ENCODE peak calls at places on chromosome 15, in five cellular contexts. C, T, I, J and N are unnamed samples.
A peak's percentile ranks its signal among the peaks of the same experiment; 100 is the strongest.

GRCh38 chr15:100893964-100894295 is 14.3 kb downstream of the ALDH1A3 start:
- DNase-seq in C (no peak), T (no peak), I (no peak), J (no peak), N (no peak)

GRCh38 chr15:89494006-89494405 is 2.4 kb downstream of the RHCG start:
- DNase-seq in C (no peak), T (no peak), I (no peak), J (no peak), N (no peak)

GRCh38 chr15:76201536-76202255 is 109.6 kb downstream of the ETFA start:
- DNase-seq in C (no peak), T (no peak), I (no peak), J (no peak), N (no peak)

GRCh38 chr15:63050737-63051700 is 8.5 kb downstream of the TPM1 start:
- DNase-seq in C (peak; percentile 78), T (peak; percentile 88), I (no peak), J (no peak), N (no peak)

GRCh38 chr15:61116830-61117229 is 112.3 kb downstream of the RORA start:
- DNase-seq in C (no peak), T (no peak), I (no peak), J (no peak), N (no peak)

GRCh38 chr15:91919014-91919534 is 65.6 kb downstream of the SLCO3A1 start:
- DNase-seq in C (no peak), T (no peak), I (no peak), J (no peak), N (no peak)

GRCh38 chr15:47794266-47794914 is 77.1 kb downstream of the SEMA6D start:
- DNase-seq in C (no peak), T (no peak), I (no peak), J (no peak), N (no peak)

GRCh38 chr15:29454506-29454905 is 184.9 kb upstream of the NSMCE3 start:
- DNase-seq in C (no peak), T (no peak), I (no peak), J (no peak), N (no peak)

GRCh38 chr15:59138243-59138642 is 33.3 kb downstream of the CCNB2 start:
- DNase-seq in C (peak; percentile 54), T (peak; percentile 22), I (no peak), J (peak; percentile 15), N (peak; percentile 70)

GRCh38 chr15:56757884-56758283 is 24.6 kb upstream of the ZNF280D start:
- DNase-seq in C (no peak), T (no peak), I (no peak), J (no peak), N (no peak)

GRCh38 chr15:67915374-67916050 is 75.7 kb upstream of the RNU6-1 start:
- DNase-seq in C (peak; percentile 96), T (no peak), I (no peak), J (peak; percentile 39), N (no peak)

GRCh38 chr15:67004142-67004541 is 61.3 kb upstream of the SMAD3 start:
- DNase-seq in C (no peak), T (no peak), I (no peak), J (no peak), N (no peak)

GRCh38 chr15:55873024-55873745 is 120.2 kb downstream of the NEDD4 start:
- DNase-seq in C (no peak), T (peak; percentile 13), I (no peak), J (no peak), N (no peak)

GRCh38 chr15:75928680-75929608 is 25.3 kb downstream of the FBXO22 start:
- DNase-seq in C (peak; percentile 20), T (peak; percentile 35), I (no peak), J (no peak), N (peak; percentile 32)

GRCh38 chr15:70701891-70702568 is 61.3 kb downstream of the UACA start:
- DNase-seq in C (no peak), T (peak; percentile 76), I (no peak), J (peak; percentile 75), N (no peak)

GRCh38 chr15:87681054-87681453 is 575.5 kb downstream of the NTRK3 start:
- DNase-seq in C (no peak), T (no peak), I (no peak), J (no peak), N (peak; percentile 62)

GRCh38 chr15:47333758-47334157 is 383.5 kb upstream of the SEMA6D start:
- DNase-seq in C (no peak), T (peak; percentile 4), I (no peak), J (no peak), N (no peak)

GRCh38 chr15:55357774-55358173 is 38.8 kb downstream of the PIGB start:
- DNase-seq in C (no peak), T (peak; percentile 82), I (no peak), J (no peak), N (no peak)

GRCh38 chr15:71812966-71813722 is 2.8 kb downstream of the NR2E3 start:
- DNase-seq in C (no peak), T (no peak), I (no peak), J (no peak), N (no peak)

GRCh38 chr15:67097893-67098740 is 32.7 kb downstream of the SMAD3 start:
- DNase-seq in C (no peak), T (peak; percentile 52), I (peak; percentile 62), J (no peak), N (no peak)

DNA sequence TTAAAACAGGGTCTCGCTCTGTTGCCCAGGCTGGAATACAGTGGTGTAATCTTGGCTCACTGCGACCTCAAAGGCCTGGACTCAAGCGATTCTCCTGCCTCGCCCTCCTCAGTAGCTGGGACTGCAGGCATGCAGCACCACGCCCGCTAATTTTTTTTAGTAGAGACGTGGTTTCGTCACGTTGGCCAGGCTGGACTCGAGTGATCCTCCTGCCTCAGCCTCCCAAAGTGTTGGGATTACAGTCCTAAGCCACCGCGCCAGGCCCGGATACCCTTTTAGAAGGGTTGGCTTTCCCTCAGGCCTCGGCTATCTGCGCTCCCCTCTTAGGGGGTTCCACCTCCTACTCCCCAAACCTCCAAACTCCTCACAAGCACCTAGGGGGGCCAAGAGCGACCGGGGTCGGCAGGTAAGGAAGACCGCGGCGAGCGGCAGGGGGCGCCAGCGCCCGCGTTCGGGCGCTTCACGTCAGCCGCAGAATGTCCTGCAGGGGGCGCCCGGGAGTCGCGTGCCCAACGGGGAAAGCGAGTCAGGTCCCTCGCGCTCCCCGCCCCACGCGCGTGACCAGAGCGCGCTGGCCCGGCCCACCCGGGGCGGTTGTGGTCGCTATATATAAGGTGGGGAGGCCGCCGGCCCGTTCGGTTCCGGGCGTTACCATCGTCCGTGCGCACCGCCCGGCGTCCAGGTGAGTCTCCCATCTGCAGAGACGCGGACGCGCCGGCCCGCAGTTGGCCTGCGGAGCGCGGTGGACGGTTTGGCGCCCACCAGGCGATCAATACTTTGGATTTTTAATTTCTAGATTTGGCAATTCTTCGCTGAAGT is 51.8 kb upstream of the GATM start:
- DNase-seq in C (peak; percentile 22), T (peak; percentile 46), I (peak; percentile 43), J (peak; percentile 39), N (peak; percentile 50)
- H3K4me3 ChIP-seq in C (peak overlapping the region; percentile 54), T (peak overlapping the region; percentile 60), I (no peak overlapping the region), J (peak overlapping the region; percentile 75), N (peak overlapping the region; percentile 43)

GRCh38 chr15:82804575-82804949 is 1.3 kb downstream of the FSD2 start:
- DNase-seq in C (peak; percentile 7), T (no peak), I (no peak), J (no peak), N (no peak)
- H3K4me3 ChIP-seq in C (no peak overlapping the region), T (no peak overlapping the region), I (no peak overlapping the region), J (no peak overlapping the region), N (no peak overlapping the region)

GRCh38 chr15:51342249-51342999 is 969 bp downstream of the GLDN start:
- DNase-seq in C (no peak), T (no peak), I (no peak), J (no peak), N (no peak)
- H3K4me3 ChIP-seq in C (no peak overlapping the region), T (no peak overlapping the region), I (no peak overlapping the region), J (peak overlapping the region; percentile 30), N (peak overlapping the region; percentile 44)

GRCh38 chr15:32715276-32715675 is 2.5 kb upstream of the GREM1 start:
- DNase-seq in C (no peak), T (peak; percentile 91), I (no peak), J (no peak), N (no peak)

GRCh38 chr15:32718082-32718821 is 448 bp downstream of the GREM1 start:
- DNase-seq in C (no peak), T (no peak), I (no peak), J (no peak), N (no peak)

GRCh38 chr15:32717290-32718081 is at the start of gene GREM1:
- DNase-seq in C (no peak), T (peak; percentile 70), I (no peak), J (no peak), N (no peak)

GRCh38 chr15:32716216-32716959 is 1.4 kb upstream of the GREM1 start:
- DNase-seq in C (no peak), T (no peak), I (no peak), J (no peak), N (no peak)

GRCh38 chr15:32716960-32717289 is 879 bp upstream of the GREM1 start:
- DNase-seq in C (no peak), T (no peak), I (no peak), J (no peak), N (no peak)
- H3K4me3 ChIP-seq in C (no peak overlapping the region), T (peak overlapping the region; percentile 38), I (no peak overlapping the region), J (no peak overlapping the region), N (no peak overlapping the region)

GRCh38 chr15:43776101-43776717 is 557 bp downstream of the ELL3 start:
- DNase-seq in C (no peak), T (no peak), I (no peak), J (no peak), N (no peak)

GRCh38 chr15:43775411-43775965 is 1.3 kb downstream of the ELL3 start:
- DNase-seq in C (peak; percentile 79), T (peak; percentile 58), I (peak; percentile 51), J (peak; percentile 54), N (no peak)

GRCh38 chr15:43777293-43777819 is 590 bp upstream of the ELL3 start:
- DNase-seq in C (peak; percentile 58), T (peak; percentile 55), I (peak; percentile 76), J (peak; percentile 66), N (peak; percentile 85)

GRCh38 chr15:43779016-43779415 is 2.2 kb upstream of the ELL3 start:
- DNase-seq in C (no peak), T (no peak), I (no peak), J (no peak), N (no peak)

DNA sequence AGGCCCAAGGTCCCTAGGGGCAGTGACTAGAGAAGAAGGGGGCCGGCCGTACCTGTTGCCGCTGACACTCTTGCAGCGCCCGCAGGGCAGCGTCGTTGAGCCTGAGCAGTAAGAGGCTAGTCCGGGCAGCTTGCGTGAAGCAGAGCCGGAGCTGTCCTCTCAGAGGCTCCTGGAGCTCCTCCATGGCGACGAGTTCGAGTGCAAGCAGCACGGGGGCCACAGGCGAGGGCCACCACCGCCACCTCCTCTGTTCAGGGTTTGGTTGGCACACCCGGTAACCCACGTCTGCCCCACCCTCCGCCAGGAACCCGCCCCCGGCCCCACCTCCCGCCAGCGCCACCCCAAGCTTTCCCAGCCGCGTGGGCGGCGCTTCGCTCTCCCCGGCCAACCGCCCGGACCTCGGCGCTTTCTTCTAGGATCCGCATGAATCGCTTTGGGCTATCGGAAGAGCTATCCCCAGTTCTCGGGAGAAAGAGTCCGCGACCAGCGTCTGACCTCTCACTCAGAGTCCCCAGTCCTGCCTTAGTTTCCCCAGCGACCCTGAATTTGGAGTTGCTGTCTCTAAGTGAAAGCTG is at the start of gene ELL3:
- DNase-seq in C (peak; percentile 56), T (peak; percentile 59), I (peak; percentile 73), J (peak; percentile 76), N (peak; percentile 80)
- H3K4me3 ChIP-seq in C (peak within 1 kb of the TSS; percentile 65), T (peak within 1 kb of the TSS; percentile 74), I (peak within 1 kb of the TSS; percentile 61), J (peak within 1 kb of the TSS; percentile 92), N (peak within 1 kb of the TSS; percentile 65)

GRCh38 chr15:65382146-65382491 is 4.3 kb upstream of the IGDCC3 start:
- DNase-seq in C (no peak), T (no peak), I (no peak), J (no peak), N (no peak)
- H3K4me3 ChIP-seq in C (no peak overlapping the region), T (no peak overlapping the region), I (no peak overlapping the region), J (no peak overlapping the region), N (no peak overlapping the region)